ENCODE peak calls at places on chromosomes 2 and 18, in five cellular contexts. F is activated CD4-positive, alpha-beta T cell treated with anti-CD3 and anti-CD28 coated beads for 36 hours; C is KG1; D is AG08396; S is substantia nigra. W is an unnamed sample.

GRCh38 chr18:49319590-49319989 is 140.9 kb downstream of the DYM start:
- DNase-seq in D (no peak), S (no peak), C (no peak), F (no peak), W (no peak)

GRCh38 chr2:134500211-134500935 is 218.4 kb downstream of the TMEM163 start:
- DNase-seq in F (no peak), C (no peak), D (no peak), S (no peak), W (no peak)

GRCh38 chr18:8808001-8808400 is 102.6 kb downstream of the MTCL1 start:
- DNase-seq in C (no peak), S (no peak), D (no peak), F (no peak), W (no peak)

GRCh38 chr18:77177009-77177408 is 44.4 kb upstream of the MBP start:
- DNase-seq in C (no peak), S (no peak), D (no peak), F (no peak), W (no peak)

GRCh38 chr18:78822171-78822570 is 157.4 kb upstream of the SALL3 start:
- DNase-seq in S (no peak), D (no peak), C (no peak), F (no peak), W (no peak)

GRCh38 chr2:69734040-69734611 is 7.8 kb upstream of the ANXA4 start:
- DNase-seq in D (no peak), C (no peak), S (no peak), F (no peak), W (no peak)

GRCh38 chr2:157331696-157332095 is 6.1 kb upstream of the ERMN start:
- DNase-seq in D (no peak), S (no peak), C (no peak), F (peak; percentile 43), W (no peak)

GRCh38 chr2:239024226-239024625 is 176.3 kb downstream of the TWIST2 start:
- DNase-seq in C (no peak), F (no peak), D (no peak), S (no peak), W (no peak)

GRCh38 chr2:158912122-158912521 is 56.3 kb upstream of the TANC1 start:
- DNase-seq in C (no peak), F (no peak), S (no peak), D (no peak), W (no peak)

GRCh38 chr2:207624170-207625013 is 802 bp downstream of the METTL21A start:
- DNase-seq in S (peak; percentile 33), D (peak; percentile 67), F (peak; percentile 82), C (peak; percentile 86), W (peak; percentile 49)

GRCh38 chr2:190978389-190979053 is 35.5 kb downstream of the STAT1 start:
- DNase-seq in C (no peak), D (no peak), S (no peak), F (no peak), W (no peak)

GRCh38 chr2:226443112-226443511 is 356.5 kb downstream of the IRS1 start:
- DNase-seq in D (no peak), C (no peak), F (no peak), S (no peak), W (no peak)

GRCh38 chr2:23380562-23381065 is 4.4 kb upstream of the KLHL29 start:
- DNase-seq in F (peak; percentile 76), C (no peak), D (no peak), S (no peak), W (no peak)

GRCh38 chr18:74832381-74832780 is 234.7 kb downstream of the ZNF407 start:
- DNase-seq in D (no peak), F (no peak), S (no peak), C (no peak), W (no peak)

GRCh38 chr2:177161741-177162440 is 50.7 kb upstream of the HNRNPA3 start:
- DNase-seq in C (no peak), S (no peak), F (peak; percentile 22), D (peak; percentile 39), W (peak; percentile 63)

GRCh38 chr2:50143822-50144575 is 887.9 kb downstream of the NRXN1 start:
- DNase-seq in F (peak; percentile 3), C (peak; percentile 30), S (no peak), D (peak; percentile 16), W (peak; percentile 69)

GRCh38 chr2:42117923-42118758 is 51.0 kb upstream of the EML4 start:
- DNase-seq in D (no peak), S (no peak), C (peak; percentile 47), F (no peak), W (peak; percentile 63)

GRCh38 chr2:120681181-120681580 is 54.5 kb upstream of the GLI2 start:
- DNase-seq in S (no peak), C (no peak), D (no peak), F (no peak), W (no peak)

GRCh38 chr2:16729335-16729734 is 63.7 kb upstream of the CYRIA start:
- DNase-seq in S (no peak), C (no peak), D (no peak), F (peak; percentile 17), W (no peak)

GRCh38 chr2:112483047-112483473 is 1.1 kb downstream of the TTL start:
- DNase-seq in D (peak; percentile 76), C (no peak), F (peak; percentile 25), S (no peak), W (peak; percentile 43)

GRCh38 chr18:72700961-72701710 is 157.0 kb upstream of the CBLN2 start:
- DNase-seq in C (peak; percentile 15), S (no peak), F (no peak), D (no peak), W (peak; percentile 57)

GRCh38 chr2:134919360-134920210 is 963 bp downstream of the CCNT2 start:
- DNase-seq in S (no peak), D (no peak), F (peak; percentile 76), C (no peak), W (peak; percentile 59)

GRCh38 chr2:160380000-160380570 is 113.5 kb downstream of the RBMS1 start:
- DNase-seq in D (no peak), C (no peak), F (no peak), S (no peak), W (no peak)

GRCh38 chr18:47150824-47151366 is 595 bp upstream of the HDHD2 start:
- DNase-seq in S (no peak), F (peak; percentile 30), D (no peak), C (peak; percentile 11), W (peak; percentile 67)

GRCh38 chr18:76524900-76525698 is 30.1 kb upstream of the ZNF516 start:
- DNase-seq in F (no peak), S (no peak), C (no peak), D (peak; percentile 81), W (no peak)

GRCh38 chr2:160358051-160358450 is 135.6 kb downstream of the RBMS1 start:
- DNase-seq in F (no peak), S (no peak), D (no peak), C (no peak), W (no peak)

GRCh38 chr18:39825485-39825884 is 2129.5 kb upstream of the PIK3C3 start:
- DNase-seq in S (no peak), C (no peak), F (no peak), D (no peak), W (no peak)

GRCh38 chr2:166593403-166593802 is 99.4 kb upstream of the SCN7A start:
- DNase-seq in S (no peak), D (peak; percentile 56), C (no peak), F (no peak), W (no peak)

GRCh38 chr2:64727013-64727767 is 73.5 kb upstream of the SERTAD2 start:
- DNase-seq in C (peak; percentile 58), F (no peak), S (no peak), D (no peak), W (peak; percentile 60)

GRCh38 chr18:2410688-2411087 is 160.6 kb downstream of the METTL4 start:
- DNase-seq in S (no peak), C (no peak), F (no peak), D (no peak), W (no peak)

GRCh38 chr18:12003894-12004293 is 22.6 kb downstream of the IMPA2 start:
- DNase-seq in D (no peak), S (no peak), C (no peak), F (no peak), W (no peak)

GRCh38 chr2:29066271-29066860 is 8.0 kb downstream of the PCARE start:
- DNase-seq in D (peak; percentile 47), F (no peak), C (no peak), S (no peak), W (no peak)

GRCh38 chr18:54812885-54813284 is 15.4 kb upstream of the RAB27B start:
- DNase-seq in S (no peak), F (peak; percentile 29), D (no peak), C (peak; percentile 28), W (no peak)

GRCh38 chr2:186349508-186349907 is 136.6 kb upstream of the ZC3H15 start:
- DNase-seq in D (peak; percentile 4), F (no peak), C (peak; percentile 49), S (no peak), W (peak; percentile 99)

GRCh38 chr2:72780483-72780882 is 45.4 kb downstream of the EXOC6B start:
- DNase-seq in C (no peak), S (no peak), F (no peak), D (no peak), W (peak; percentile 68)

GRCh38 chr18:31684279-31685096 is at the start of gene B4GALT6:
- DNase-seq in S (no peak), C (no peak), D (peak; percentile 16), F (peak; percentile 55), W (peak; percentile 66)

GRCh38 chr2:238847841-238848565 is at the start of gene TWIST2:
- DNase-seq in F (no peak), C (no peak), D (peak; percentile 97), S (no peak), W (no peak)

GRCh38 chr18:23225518-23225917 is 90.2 kb downstream of the CABLES1 start:
- DNase-seq in F (no peak), D (peak; percentile 75), S (no peak), C (no peak), W (no peak)